ENCODE peak calls at places on chromosomes 6 and 20, in nine cellular contexts. L is CD8-positive, alpha-beta T cell; A is pancreas; U is fibroblast of lung; E is hepatocyte; G is lower lobe of right lung; B is neuronal stem cell; C is AG04450; P is heart left ventricle. V is an unnamed sample. For H3K9me3, the result is how much of the 10 kb centered on the place peaks cover.

GRCh38 chr6:111972714-111973678 is 80.9 kb upstream of the CCN6 start:
- DNase-seq in L (peak), A (no peak), U (peak), E (peak), G (no peak), B (no peak), C (peak), P (no peak), V (peak)

GRCh38 chr6:25227854-25228253 is 51.3 kb upstream of the CARMIL1 start:
- DNase-seq in L (no peak), A (no peak), U (no peak), E (no peak), G (no peak), B (no peak), C (no peak), P (no peak), V (no peak)

GRCh38 chr20:40786336-40786735 is 97.3 kb upstream of the MAFB start:
- DNase-seq in L (no peak), A (no peak), U (no peak), E (no peak), G (no peak), B (no peak), C (no peak), P (no peak), V (no peak)

GRCh38 chr6:41733349-41733706 is 2.1 kb downstream of the TFEB start:
- DNase-seq in L (no peak), A (no peak), U (no peak), E (no peak), G (no peak), B (no peak), C (no peak), P (no peak), V (no peak)

GRCh38 chr6:69973138-69973537 is 106.8 kb downstream of the COL19A1 start:
- DNase-seq in L (no peak), A (no peak), U (no peak), E (no peak), G (no peak), B (no peak), C (no peak), P (no peak), V (no peak)

GRCh38 chr6:6901205-6901719 is 206.5 kb upstream of the RREB1 start:
- DNase-seq in L (no peak), A (no peak), U (no peak), E (no peak), G (no peak), B (no peak), C (no peak), P (no peak), V (no peak)

GRCh38 chr6:146650799-146651481 is 52.2 kb downstream of the ADGB start:
- DNase-seq in L (no peak), A (no peak), U (no peak), E (no peak), G (no peak), B (no peak), C (no peak), P (no peak), V (no peak)

GRCh38 chr6:28910901-28911680 is 12.7 kb downstream of the TRIM27 start:
- DNase-seq in L (no peak), A (no peak), U (no peak), E (no peak), G (no peak), B (no peak), C (no peak), P (no peak), V (no peak)

GRCh38 chr20:13173201-13173600 is 47.9 kb upstream of the ISM1 start:
- DNase-seq in L (no peak), A (no peak), U (no peak), E (no peak), G (no peak), B (no peak), C (no peak), P (no peak), V (no peak)

GRCh38 chr6:4610256-4610655 is 165.9 kb upstream of the CDYL start:
- DNase-seq in L (no peak), A (no peak), U (peak), E (no peak), G (no peak), B (no peak), C (no peak), P (no peak), V (no peak)

GRCh38 chr6:155077331-155077730 is 82.2 kb downstream of the TIAM2 start:
- DNase-seq in L (no peak), A (no peak), U (no peak), E (no peak), G (no peak), B (no peak), C (no peak), P (no peak), V (no peak)

GRCh38 chr20:43655937-43656336 is 11.0 kb upstream of the MYBL2 start:
- DNase-seq in L (no peak), A (no peak), U (no peak), E (no peak), G (no peak), B (no peak), C (no peak), P (no peak), V (no peak)

GRCh38 chr6:7725412-7725811 is 487 bp upstream of the BMP6 start:
- DNase-seq in L (no peak), A (no peak), U (no peak), E (no peak), G (no peak), B (no peak), C (no peak), P (no peak), V (no peak)

GRCh38 chr6:110296151-110297028 is 61.8 kb downstream of the METTL24 start:
- DNase-seq in L (no peak), A (no peak), U (peak), E (no peak), G (no peak), B (no peak), C (no peak), P (no peak), V (peak)

GRCh38 chr20:62887147-62887859 is 25.7 kb upstream of the TCFL5 start:
- DNase-seq in L (peak), A (no peak), U (peak), E (peak), G (no peak), B (no peak), C (peak), P (no peak), V (no peak)

GRCh38 chr20:1931830-1932229 is 36.6 kb downstream of the SIRPA start:
- DNase-seq in L (no peak), A (no peak), U (no peak), E (no peak), G (no peak), B (no peak), C (no peak), P (no peak), V (no peak)

GRCh38 chr6:81861281-81861680 is 108.8 kb upstream of the TENT5A start:
- DNase-seq in L (no peak), A (no peak), U (no peak), E (no peak), G (no peak), B (no peak), C (no peak), P (no peak), V (no peak)

GRCh38 chr6:11275598-11275997 is 43.1 kb upstream of the NEDD9 start:
- DNase-seq in L (no peak), A (peak), U (no peak), E (peak), G (no peak), B (no peak), C (no peak), P (no peak), V (no peak)

GRCh38 chr20:47004179-47004578 is 109.5 kb downstream of the EYA2 start:
- DNase-seq in L (no peak), A (no peak), U (no peak), E (no peak), G (no peak), B (no peak), C (no peak), P (no peak), V (no peak)

GRCh38 chr6:146336200-146336599 is 207.4 kb upstream of the RAB32 start:
- DNase-seq in L (no peak), A (no peak), U (no peak), E (no peak), G (no peak), B (no peak), C (no peak), P (no peak), V (no peak)

GRCh38 chr6:9761220-9761619 is 653.7 kb downstream of the TFAP2A start:
- DNase-seq in L (no peak), A (no peak), U (no peak), E (no peak), G (no peak), B (no peak), C (no peak), P (no peak), V (no peak)

GRCh38 chr6:154352898-154353585 is 3.6 kb downstream of the IPCEF1 start:
- DNase-seq in L (no peak), A (no peak), U (no peak), E (no peak), G (no peak), B (no peak), C (no peak), P (no peak), V (no peak)

GRCh38 chr6:121105461-121105860 is 228.8 kb downstream of the TBC1D32 start:
- DNase-seq in L (no peak), A (no peak), U (no peak), E (no peak), G (no peak), B (no peak), C (no peak), P (no peak), V (no peak)

GRCh38 chr6:35691027-35691824 is 2.5 kb upstream of the FKBP5 start:
- DNase-seq in L (no peak), A (peak), U (peak), E (peak), G (peak), B (no peak), C (no peak), P (peak), V (no peak)

GRCh38 chr6:36621371-36621855 is 27.3 kb downstream of the SRSF3 start:
- DNase-seq in L (no peak), A (no peak), U (no peak), E (no peak), G (no peak), B (no peak), C (no peak), P (no peak), V (no peak)

GRCh38 chr6:169967687-169968086 is 216.3 kb downstream of the ERMARD start:
- DNase-seq in L (no peak), A (no peak), U (no peak), E (no peak), G (no peak), B (no peak), C (no peak), P (no peak), V (no peak)

GRCh38 chr6:52405243-52405642 is 14.9 kb upstream of the EFHC1 start:
- DNase-seq in L (no peak), A (no peak), U (no peak), E (no peak), G (no peak), B (no peak), C (no peak), P (no peak), V (no peak)

GRCh38 chr6:158057213-158057987 is 75.7 kb downstream of the SYNJ2 start:
- DNase-seq in L (no peak), A (no peak), U (peak), E (no peak), G (no peak), B (no peak), C (peak), P (peak), V (no peak)

GRCh38 chr6:47200536-47201334 is 109.0 kb downstream of the TNFRSF21 start:
- DNase-seq in L (no peak), A (no peak), U (no peak), E (no peak), G (no peak), B (no peak), C (no peak), P (no peak), V (no peak)

GRCh38 chr6:16154904-16155303 is 26.0 kb downstream of the MYLIP start:
- DNase-seq in L (no peak), A (no peak), U (peak), E (no peak), G (no peak), B (no peak), C (peak), P (peak), V (no peak)

GRCh38 chr20:19583532-19584175 is 174.4 kb upstream of the RIN2 start:
- DNase-seq in L (peak), A (peak), U (peak), E (peak), G (peak), B (peak), C (no peak), P (peak), V (peak)

DNA sequence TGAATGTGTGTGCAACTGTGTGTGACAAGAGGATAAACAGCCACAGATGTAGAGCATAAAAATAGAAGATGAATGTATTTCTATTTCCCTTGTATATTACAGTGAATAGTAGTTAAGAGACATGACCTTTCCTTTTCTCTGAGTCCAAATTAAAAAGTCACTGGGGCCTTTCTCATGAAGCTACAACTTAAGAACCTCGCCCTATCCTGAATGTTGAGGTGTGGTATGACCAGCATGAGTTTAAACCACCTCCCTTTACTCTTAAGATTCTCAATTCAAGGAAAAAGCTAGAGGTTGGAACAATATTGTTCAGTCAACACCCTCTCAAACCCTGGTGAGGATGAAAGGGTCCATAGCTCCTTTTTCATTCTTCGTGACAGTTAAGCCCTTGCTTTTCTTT is 290.2 kb downstream of the HAO1 start:
- DNase-seq in L (no peak), A (no peak), U (no peak), E (no peak), G (no peak), B (no peak), C (no peak), P (no peak), V (no peak)
- H3K9me3 ChIP-seq in L (under half), A (under half), U (under half), E (under half), G (under half), B (under half), C (under half), P (under half), V (under half)

DNA sequence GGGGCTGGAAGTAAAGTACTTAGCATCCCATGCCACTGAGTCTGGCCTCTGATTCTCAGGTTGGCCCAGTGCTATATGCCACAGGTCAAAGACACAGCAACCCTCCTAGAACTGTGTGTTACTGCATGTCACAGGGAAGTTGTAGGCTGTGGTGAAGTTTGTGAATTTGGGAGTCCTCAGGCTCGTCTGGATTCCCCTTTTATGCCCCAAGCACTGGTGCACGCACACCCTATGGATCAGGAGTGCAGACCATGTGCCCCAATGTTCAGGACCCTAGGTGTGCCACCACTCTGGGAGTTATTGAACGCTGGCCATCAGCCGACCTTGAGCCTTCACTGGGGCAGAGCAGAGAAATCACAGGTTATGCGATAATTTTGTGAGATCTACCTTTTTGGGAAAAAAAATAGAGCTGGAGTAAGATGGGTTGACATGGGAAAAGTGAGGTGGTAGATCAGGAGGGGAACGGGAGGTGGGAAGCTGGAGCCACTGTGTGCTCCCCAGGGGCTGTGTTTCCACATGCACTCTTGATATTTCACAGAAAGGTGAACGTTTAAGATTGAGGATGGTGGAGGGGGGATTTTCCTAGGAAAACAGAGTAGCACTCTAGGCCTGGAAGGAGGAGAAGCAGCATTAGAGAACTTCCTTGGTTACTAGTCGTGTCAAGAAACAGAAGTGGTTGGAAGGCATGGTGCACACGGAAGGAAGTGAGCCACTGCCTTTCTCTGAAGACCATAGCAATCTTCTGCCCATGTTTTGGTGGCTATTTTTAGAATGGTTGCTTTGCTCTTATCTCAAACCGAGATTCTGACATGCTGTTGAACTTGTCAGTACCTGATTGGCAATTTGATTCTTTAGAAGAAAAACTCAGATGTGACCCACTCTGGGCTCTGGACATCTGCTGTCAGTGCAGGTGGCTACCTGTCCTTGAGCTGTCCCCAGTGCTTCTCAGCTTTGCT is 44.1 kb downstream of the DUSP22 start:
- DNase-seq in L (no peak), A (no peak), U (no peak), E (no peak), G (no peak), B (no peak), C (no peak), P (no peak), V (no peak)
- H3K4me3 ChIP-seq in L (no peak), A (no peak), U (no peak), E (no peak), G (no peak), B (no peak), C (no peak), P (no peak), V (no peak)

GRCh38 chr6:13478525-13478962 is 8.9 kb downstream of the GFOD1 start:
- DNase-seq in L (no peak), A (no peak), U (no peak), E (no peak), G (no peak), B (no peak), C (no peak), P (no peak), V (peak)
- H3K27ac ChIP-seq in L (no peak), A (no peak), U (no peak), E (no peak), G (no peak), B (no peak), C (no peak), P (no peak), V (no peak)

GRCh38 chr20:805713-806112 is 27.8 kb upstream of the FAM110A start:
- DNase-seq in L (no peak), A (no peak), U (peak), E (no peak), G (no peak), B (peak), C (no peak), P (no peak), V (no peak)
- H3K9me3 ChIP-seq in L (under half), A (under half), U (under half), E (under half), G (under half), B (under half), C (under half), P (under half), V (under half)

DNA sequence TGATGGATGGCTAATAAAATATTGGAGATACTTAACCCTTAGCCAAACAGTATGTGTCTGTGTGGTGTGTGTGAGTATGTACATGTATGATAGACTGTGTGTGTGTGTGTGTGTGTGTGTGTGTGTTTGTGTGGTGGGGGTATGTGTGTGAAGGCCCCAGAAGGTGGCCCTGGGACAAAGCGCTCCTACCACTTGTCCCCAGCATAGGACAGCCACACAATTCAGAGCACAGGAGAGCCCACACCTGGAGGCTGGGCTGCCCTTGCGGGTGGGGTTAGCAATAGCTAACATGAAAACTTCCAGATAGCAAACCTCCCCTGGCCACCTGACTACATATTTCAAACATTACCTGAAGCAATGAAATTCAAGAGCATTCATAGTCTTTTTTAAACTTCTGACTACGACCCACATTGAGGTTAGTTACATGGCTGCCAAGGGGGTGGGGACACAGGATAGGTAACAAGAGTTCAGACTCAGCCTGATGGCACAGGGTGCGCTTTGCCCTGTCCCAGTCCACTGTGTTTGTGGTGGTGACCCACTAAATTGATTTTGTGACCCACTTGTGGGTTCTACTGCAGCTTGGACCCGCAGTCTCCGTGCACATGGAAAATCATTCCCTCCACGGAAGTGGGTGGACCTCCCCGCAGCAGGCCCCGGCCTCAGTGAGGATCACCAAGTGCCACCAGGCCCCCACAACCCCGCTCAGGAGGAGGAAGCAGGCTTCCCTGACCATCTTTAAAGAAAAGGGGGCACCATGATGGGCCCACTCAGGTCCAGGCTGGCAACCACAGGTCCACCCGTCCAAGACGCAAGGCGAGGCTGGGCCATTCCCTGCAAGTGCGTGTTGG is 34.8 kb downstream of the ZC3H12D start:
- DNase-seq in L (no peak), A (no peak), U (no peak), E (no peak), G (no peak), B (no peak), C (no peak), P (no peak), V (no peak)
- H3K4me3 ChIP-seq in L (peak), A (peak), U (no peak), E (no peak), G (peak), B (no peak), C (no peak), P (peak), V (no peak)

DNA sequence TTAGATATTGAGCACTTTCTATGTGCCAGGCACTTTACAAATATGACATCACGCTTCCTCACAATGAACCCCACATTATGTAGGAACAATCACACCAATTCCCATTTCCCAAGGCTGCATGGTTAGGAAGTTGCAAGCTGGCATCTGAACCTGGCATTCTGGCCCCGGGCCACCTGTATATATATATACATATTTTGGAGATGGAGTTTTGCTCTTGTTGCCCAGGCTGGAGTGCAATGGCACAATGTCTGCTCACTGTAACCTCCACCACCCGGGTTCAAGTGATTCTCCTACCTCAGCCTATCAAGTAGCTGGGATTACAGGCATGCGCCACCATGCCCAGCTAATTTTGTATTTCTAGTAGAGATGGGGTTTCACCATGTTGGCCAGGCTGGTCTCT is 30.4 kb downstream of the SRC start:
- DNase-seq in L (no peak), A (no peak), U (no peak), E (no peak), G (no peak), B (no peak), C (no peak), P (no peak), V (no peak)
- H3K27ac ChIP-seq in L (no peak), A (no peak), U (no peak), E (no peak), G (no peak), B (no peak), C (no peak), P (no peak), V (no peak)

V was measured in WERI-Rb-1.